ENCODE peak calls at places on chromosomes 4 and X, in eight cellular contexts. One of them, this sample, is unnamed.

GRCh38 chr4:150078041-150078995 is at the start of gene DCLK2:
- DNase-seq in lower lobe of right lung: peak
- DNase-seq in effector memory CD4-positive, alpha-beta T cell: no peak
- DNase-seq in neuronal stem cell: peak
- DNase-seq in astrocyte of the spinal cord: peak
- DNase-seq in bronchial epithelial cell: no peak
- DNase-seq in stomach: peak
- DNase-seq in H7: peak
- DNase-seq in this sample: peak

GRCh38 chrX:9535101-9535500 is 70.2 kb downstream of the TBL1X start:
- DNase-seq in effector memory CD4-positive, alpha-beta T cell: no peak
- DNase-seq in bronchial epithelial cell: no peak
- DNase-seq in H7: no peak
- DNase-seq in lower lobe of right lung: no peak
- DNase-seq in stomach: no peak
- DNase-seq in neuronal stem cell: no peak
- DNase-seq in astrocyte of the spinal cord: no peak
- DNase-seq in this sample: no peak

GRCh38 chrX:44101300-44101699 is 128.1 kb upstream of the NDP start:
- DNase-seq in astrocyte of the spinal cord: no peak
- DNase-seq in neuronal stem cell: no peak
- DNase-seq in effector memory CD4-positive, alpha-beta T cell: no peak
- DNase-seq in lower lobe of right lung: no peak
- DNase-seq in stomach: no peak
- DNase-seq in H7: no peak
- DNase-seq in bronchial epithelial cell: peak
- DNase-seq in this sample: no peak

GRCh38 chr4:13007802-13008201 is 476.3 kb downstream of the RAB28 start:
- DNase-seq in effector memory CD4-positive, alpha-beta T cell: no peak
- DNase-seq in stomach: no peak
- DNase-seq in lower lobe of right lung: no peak
- DNase-seq in H7: no peak
- DNase-seq in bronchial epithelial cell: no peak
- DNase-seq in astrocyte of the spinal cord: no peak
- DNase-seq in neuronal stem cell: no peak
- DNase-seq in this sample: no peak

GRCh38 chr4:10670346-10670745 is 14.2 kb downstream of the CLNK start:
- DNase-seq in astrocyte of the spinal cord: no peak
- DNase-seq in neuronal stem cell: no peak
- DNase-seq in stomach: no peak
- DNase-seq in H7: no peak
- DNase-seq in bronchial epithelial cell: no peak
- DNase-seq in effector memory CD4-positive, alpha-beta T cell: no peak
- DNase-seq in lower lobe of right lung: no peak
- DNase-seq in this sample: no peak

GRCh38 chr4:127162741-127163140 is 470.0 kb upstream of the INTU start:
- DNase-seq in lower lobe of right lung: no peak
- DNase-seq in effector memory CD4-positive, alpha-beta T cell: no peak
- DNase-seq in neuronal stem cell: no peak
- DNase-seq in stomach: no peak
- DNase-seq in astrocyte of the spinal cord: peak
- DNase-seq in bronchial epithelial cell: peak
- DNase-seq in H7: no peak
- DNase-seq in this sample: no peak

GRCh38 chr4:25378130-25378743 is 1.2 kb downstream of the ANAPC4 start:
- DNase-seq in stomach: no peak
- DNase-seq in bronchial epithelial cell: no peak
- DNase-seq in effector memory CD4-positive, alpha-beta T cell: no peak
- DNase-seq in astrocyte of the spinal cord: no peak
- DNase-seq in lower lobe of right lung: no peak
- DNase-seq in H7: peak
- DNase-seq in neuronal stem cell: no peak
- DNase-seq in this sample: no peak

GRCh38 chrX:34406580-34406979 is 250.5 kb downstream of the TMEM47 start:
- DNase-seq in stomach: no peak
- DNase-seq in astrocyte of the spinal cord: no peak
- DNase-seq in neuronal stem cell: no peak
- DNase-seq in lower lobe of right lung: no peak
- DNase-seq in effector memory CD4-positive, alpha-beta T cell: no peak
- DNase-seq in H7: no peak
- DNase-seq in bronchial epithelial cell: no peak
- DNase-seq in this sample: no peak

GRCh38 chr4:76488905-76489798 is 54.1 kb downstream of the SHROOM3 start:
- DNase-seq in H7: no peak
- DNase-seq in astrocyte of the spinal cord: peak
- DNase-seq in bronchial epithelial cell: no peak
- DNase-seq in stomach: no peak
- DNase-seq in effector memory CD4-positive, alpha-beta T cell: no peak
- DNase-seq in neuronal stem cell: no peak
- DNase-seq in lower lobe of right lung: no peak
- DNase-seq in this sample: no peak

GRCh38 chrX:19758536-19758935 is 128.9 kb downstream of the SH3KBP1 start:
- DNase-seq in effector memory CD4-positive, alpha-beta T cell: no peak
- DNase-seq in H7: no peak
- DNase-seq in lower lobe of right lung: no peak
- DNase-seq in bronchial epithelial cell: peak
- DNase-seq in neuronal stem cell: no peak
- DNase-seq in stomach: no peak
- DNase-seq in astrocyte of the spinal cord: no peak
- DNase-seq in this sample: no peak

GRCh38 chrX:19756577-19757131 is 130.7 kb downstream of the SH3KBP1 start:
- DNase-seq in lower lobe of right lung: no peak
- DNase-seq in bronchial epithelial cell: no peak
- DNase-seq in astrocyte of the spinal cord: no peak
- DNase-seq in effector memory CD4-positive, alpha-beta T cell: no peak
- DNase-seq in stomach: no peak
- DNase-seq in neuronal stem cell: no peak
- DNase-seq in H7: no peak
- DNase-seq in this sample: no peak

GRCh38 chrX:19761554-19762295 is 125.7 kb downstream of the SH3KBP1 start:
- DNase-seq in neuronal stem cell: no peak
- DNase-seq in H7: no peak
- DNase-seq in stomach: no peak
- DNase-seq in bronchial epithelial cell: no peak
- DNase-seq in effector memory CD4-positive, alpha-beta T cell: no peak
- DNase-seq in astrocyte of the spinal cord: no peak
- DNase-seq in lower lobe of right lung: no peak
- DNase-seq in this sample: no peak

GRCh38 chrX:19760841-19761512 is 126.4 kb downstream of the SH3KBP1 start:
- DNase-seq in astrocyte of the spinal cord: no peak
- DNase-seq in effector memory CD4-positive, alpha-beta T cell: no peak
- DNase-seq in bronchial epithelial cell: no peak
- DNase-seq in lower lobe of right lung: no peak
- DNase-seq in H7: no peak
- DNase-seq in neuronal stem cell: no peak
- DNase-seq in stomach: no peak
- DNase-seq in this sample: no peak

DNA sequence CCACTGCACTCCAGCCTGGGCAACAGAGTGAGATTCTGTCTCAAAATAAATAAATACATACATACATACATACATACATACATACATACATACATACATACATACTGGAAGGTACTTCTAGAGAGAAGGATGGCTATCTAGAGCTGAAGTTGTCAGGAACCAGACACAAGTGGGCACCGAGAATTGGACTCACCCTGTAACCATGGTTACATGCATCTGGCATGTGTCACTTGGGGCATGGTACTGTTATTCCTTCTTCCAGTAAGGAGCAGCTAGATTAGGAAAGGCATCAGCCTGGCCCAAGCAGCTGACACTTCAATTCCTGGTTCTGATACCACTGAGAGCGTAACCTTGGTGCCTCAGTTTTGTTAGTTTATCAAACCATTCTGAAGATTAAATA is 127.1 kb downstream of the SH3KBP1 start:
- DNase-seq in neuronal stem cell: no peak
- DNase-seq in bronchial epithelial cell: no peak
- DNase-seq in effector memory CD4-positive, alpha-beta T cell: no peak
- DNase-seq in astrocyte of the spinal cord: no peak
- DNase-seq in stomach: no peak
- DNase-seq in H7: no peak
- DNase-seq in lower lobe of right lung: no peak
- DNase-seq in this sample: no peak
- H3K4me3 ChIP-seq in neuronal stem cell: no peak
- H3K4me3 ChIP-seq in bronchial epithelial cell: no peak
- H3K4me3 ChIP-seq in effector memory CD4-positive, alpha-beta T cell: no peak
- H3K4me3 ChIP-seq in astrocyte of the spinal cord: no peak
- H3K4me3 ChIP-seq in stomach: no peak
- H3K4me3 ChIP-seq in H7: no peak
- H3K4me3 ChIP-seq in lower lobe of right lung: no peak
- H3K4me3 ChIP-seq in this sample: no peak

GRCh38 chrX:73850124-73851013 is 287.4 kb downstream of the CHIC1 start:
- DNase-seq in stomach: peak
- DNase-seq in bronchial epithelial cell: peak
- DNase-seq in lower lobe of right lung: no peak
- DNase-seq in effector memory CD4-positive, alpha-beta T cell: no peak
- DNase-seq in astrocyte of the spinal cord: peak
- DNase-seq in neuronal stem cell: no peak
- DNase-seq in H7: peak
- DNase-seq in this sample: no peak

GRCh38 chrX:73851014-73852009 is 288.3 kb downstream of the CHIC1 start:
- DNase-seq in effector memory CD4-positive, alpha-beta T cell: no peak
- DNase-seq in bronchial epithelial cell: no peak
- DNase-seq in astrocyte of the spinal cord: peak
- DNase-seq in lower lobe of right lung: no peak
- DNase-seq in H7: no peak
- DNase-seq in stomach: peak
- DNase-seq in neuronal stem cell: no peak
- DNase-seq in this sample: peak

GRCh38 chrX:73847991-73848390 is 285.0 kb downstream of the CHIC1 start:
- DNase-seq in stomach: no peak
- DNase-seq in H7: no peak
- DNase-seq in bronchial epithelial cell: no peak
- DNase-seq in lower lobe of right lung: no peak
- DNase-seq in effector memory CD4-positive, alpha-beta T cell: no peak
- DNase-seq in astrocyte of the spinal cord: no peak
- DNase-seq in neuronal stem cell: no peak
- DNase-seq in this sample: no peak

GRCh38 chrX:73852022-73852421 is 289.0 kb downstream of the CHIC1 start:
- DNase-seq in bronchial epithelial cell: no peak
- DNase-seq in lower lobe of right lung: no peak
- DNase-seq in H7: no peak
- DNase-seq in astrocyte of the spinal cord: no peak
- DNase-seq in effector memory CD4-positive, alpha-beta T cell: no peak
- DNase-seq in stomach: no peak
- DNase-seq in neuronal stem cell: no peak
- DNase-seq in this sample: no peak

GRCh38 chrX:73849054-73849453 is 286.1 kb downstream of the CHIC1 start:
- DNase-seq in stomach: no peak
- DNase-seq in astrocyte of the spinal cord: no peak
- DNase-seq in bronchial epithelial cell: no peak
- DNase-seq in lower lobe of right lung: no peak
- DNase-seq in effector memory CD4-positive, alpha-beta T cell: no peak
- DNase-seq in H7: no peak
- DNase-seq in neuronal stem cell: peak
- DNase-seq in this sample: no peak
- H3K4me3 ChIP-seq in stomach: peak
- H3K4me3 ChIP-seq in astrocyte of the spinal cord: peak
- H3K4me3 ChIP-seq in bronchial epithelial cell: no peak
- H3K4me3 ChIP-seq in lower lobe of right lung: no peak
- H3K4me3 ChIP-seq in effector memory CD4-positive, alpha-beta T cell: no peak
- H3K4me3 ChIP-seq in H7: no peak
- H3K4me3 ChIP-seq in neuronal stem cell: peak
- H3K4me3 ChIP-seq in this sample: peak

GRCh38 chr4:22474636-22475310 is 41.1 kb downstream of the ADGRA3 start:
- DNase-seq in astrocyte of the spinal cord: peak
- DNase-seq in bronchial epithelial cell: peak
- DNase-seq in stomach: no peak
- DNase-seq in H7: no peak
- DNase-seq in effector memory CD4-positive, alpha-beta T cell: no peak
- DNase-seq in neuronal stem cell: no peak
- DNase-seq in lower lobe of right lung: no peak
- DNase-seq in this sample: no peak

GRCh38 chr4:22471419-22471818 is 44.4 kb downstream of the ADGRA3 start:
- DNase-seq in neuronal stem cell: no peak
- DNase-seq in astrocyte of the spinal cord: no peak
- DNase-seq in lower lobe of right lung: no peak
- DNase-seq in H7: no peak
- DNase-seq in bronchial epithelial cell: no peak
- DNase-seq in stomach: no peak
- DNase-seq in effector memory CD4-positive, alpha-beta T cell: no peak
- DNase-seq in this sample: no peak

GRCh38 chr4:22476011-22476410 is 39.9 kb downstream of the ADGRA3 start:
- DNase-seq in bronchial epithelial cell: no peak
- DNase-seq in effector memory CD4-positive, alpha-beta T cell: no peak
- DNase-seq in astrocyte of the spinal cord: no peak
- DNase-seq in lower lobe of right lung: no peak
- DNase-seq in stomach: no peak
- DNase-seq in H7: no peak
- DNase-seq in neuronal stem cell: no peak
- DNase-seq in this sample: no peak

GRCh38 chr4:22471999-22472434 is 43.8 kb downstream of the ADGRA3 start:
- DNase-seq in lower lobe of right lung: no peak
- DNase-seq in bronchial epithelial cell: peak
- DNase-seq in effector memory CD4-positive, alpha-beta T cell: no peak
- DNase-seq in neuronal stem cell: no peak
- DNase-seq in H7: no peak
- DNase-seq in astrocyte of the spinal cord: no peak
- DNase-seq in stomach: no peak
- DNase-seq in this sample: no peak

DNA sequence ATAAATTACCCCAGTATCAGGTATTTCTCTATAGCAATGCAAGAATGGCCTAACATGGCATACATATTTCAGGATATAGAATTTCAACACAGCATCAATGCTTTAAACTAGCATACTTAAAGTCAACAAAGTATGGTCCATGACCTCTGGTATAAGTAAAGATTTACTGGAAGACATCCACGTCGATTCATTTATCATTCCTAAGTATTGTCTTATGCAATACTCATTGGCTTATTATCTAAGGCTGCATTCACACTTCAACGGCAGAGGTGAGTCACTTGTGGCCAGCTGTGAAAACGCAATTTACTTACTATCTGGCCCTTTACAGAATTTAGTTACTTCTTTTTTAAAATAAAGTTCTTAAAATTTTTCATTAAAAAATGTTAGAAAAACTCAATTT is 42.6 kb downstream of the ADGRA3 start:
- DNase-seq in bronchial epithelial cell: peak
- DNase-seq in stomach: no peak
- DNase-seq in lower lobe of right lung: no peak
- DNase-seq in neuronal stem cell: no peak
- DNase-seq in astrocyte of the spinal cord: peak
- DNase-seq in effector memory CD4-positive, alpha-beta T cell: no peak
- DNase-seq in H7: no peak
- DNase-seq in this sample: no peak
- H3K4me3 ChIP-seq in bronchial epithelial cell: no peak
- H3K4me3 ChIP-seq in stomach: no peak
- H3K4me3 ChIP-seq in lower lobe of right lung: no peak
- H3K4me3 ChIP-seq in neuronal stem cell: no peak
- H3K4me3 ChIP-seq in astrocyte of the spinal cord: no peak
- H3K4me3 ChIP-seq in effector memory CD4-positive, alpha-beta T cell: no peak
- H3K4me3 ChIP-seq in H7: no peak
- H3K4me3 ChIP-seq in this sample: no peak

DNA sequence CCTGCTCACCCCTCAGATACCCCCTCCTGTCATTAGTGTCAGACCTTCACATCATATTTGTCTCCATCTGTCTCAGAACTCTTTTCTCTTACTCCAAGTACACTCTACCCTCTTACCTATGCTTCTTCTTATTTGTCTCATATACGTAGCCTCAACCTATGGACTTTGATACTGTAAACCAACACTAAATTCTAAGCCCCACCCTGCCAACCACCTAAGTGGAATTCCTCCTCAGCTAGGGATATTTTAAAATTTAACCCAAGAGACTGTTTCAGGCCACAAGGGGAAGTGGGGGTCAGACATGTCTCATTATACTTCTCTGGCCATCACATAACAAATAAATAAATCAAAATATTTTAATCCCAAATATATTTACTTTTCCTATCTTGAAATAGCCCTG is 778.1 kb upstream of the GRID2 start:
- DNase-seq in stomach: no peak
- DNase-seq in neuronal stem cell: no peak
- DNase-seq in bronchial epithelial cell: no peak
- DNase-seq in H7: no peak
- DNase-seq in lower lobe of right lung: no peak
- DNase-seq in astrocyte of the spinal cord: no peak
- DNase-seq in effector memory CD4-positive, alpha-beta T cell: no peak
- DNase-seq in this sample: no peak
- H3K4me3 ChIP-seq in stomach: no peak
- H3K4me3 ChIP-seq in neuronal stem cell: no peak
- H3K4me3 ChIP-seq in bronchial epithelial cell: no peak
- H3K4me3 ChIP-seq in H7: no peak
- H3K4me3 ChIP-seq in lower lobe of right lung: no peak
- H3K4me3 ChIP-seq in astrocyte of the spinal cord: no peak
- H3K4me3 ChIP-seq in effector memory CD4-positive, alpha-beta T cell: no peak
- H3K4me3 ChIP-seq in this sample: no peak

This sample was measured in ascending aorta.